ENCODE peak calls at places on chromosomes 13 and 19, in nine cellular contexts. R is upper lobe of left lung, X is HCT116, A is A549, V is IMR-90, H is GM12878, S is NB4, E is gastrocnemius medialis, T is tibial nerve. Q is an unnamed sample.

GRCh38 chr19:9362905-9363304 is at the start of gene ZNF177:
- DNase-seq in T (no peak), R (peak; percentile 68), E (no peak), A (no peak), H (no peak), S (peak; percentile 75), X (no peak), V (no peak), Q (peak; percentile 8)

GRCh38 chr13:51524846-51525566 is 59.3 kb upstream of the WDFY2 start:
- DNase-seq in E (no peak), X (no peak), A (no peak), H (no peak), T (no peak), R (no peak), S (no peak), V (peak; percentile 90), Q (no peak)

GRCh38 chr19:1774999-1775772 is 21.9 kb downstream of the ONECUT3 start:
- DNase-seq in E (no peak), H (no peak), R (no peak), T (no peak), A (no peak), X (no peak), S (no peak), V (no peak), Q (no peak)

GRCh38 chr13:112587767-112588489 is at the start of gene TUBGCP3:
- DNase-seq in E (peak; percentile 61), A (peak; percentile 78), H (no peak), V (peak; percentile 78), S (peak; percentile 94), T (peak; percentile 58), R (peak; percentile 97), X (peak; percentile 54), Q (peak; percentile 95)

GRCh38 chr13:87671824-87672603 is 843 bp downstream of the SLITRK5 start:
- DNase-seq in R (peak; percentile 83), A (no peak), S (no peak), T (no peak), E (no peak), V (no peak), X (no peak), H (no peak), Q (no peak)

GRCh38 chr19:31179471-31179852 is 169.8 kb downstream of the TSHZ3 start:
- DNase-seq in H (no peak), A (no peak), V (no peak), E (no peak), R (no peak), S (no peak), T (no peak), X (no peak), Q (no peak)

GRCh38 chr13:65497265-65497664 is 1732.9 kb downstream of the PCDH9 start:
- DNase-seq in X (peak; percentile 6), H (no peak), V (peak; percentile 68), S (no peak), E (no peak), R (no peak), A (no peak), T (no peak), Q (peak; percentile 0)

GRCh38 chr13:92805766-92806165 is 420.8 kb upstream of the GPC6 start:
- DNase-seq in A (no peak), V (no peak), R (no peak), X (no peak), T (no peak), H (no peak), S (no peak), E (no peak), Q (no peak)

GRCh38 chr13:42001580-42001979 is 40.7 kb upstream of the VWA8 start:
- DNase-seq in T (no peak), S (no peak), E (no peak), A (no peak), H (no peak), X (no peak), V (peak; percentile 93), R (peak; percentile 37), Q (peak; percentile 27)

GRCh38 chr13:99604636-99605035 is 103.4 kb downstream of the TM9SF2 start:
- DNase-seq in A (no peak), E (no peak), H (no peak), X (no peak), T (no peak), V (no peak), R (no peak), S (no peak), Q (no peak)

GRCh38 chr13:99608345-99608744 is 107.1 kb downstream of the TM9SF2 start:
- DNase-seq in X (no peak), A (no peak), S (no peak), T (no peak), H (no peak), E (no peak), R (peak; percentile 24), V (no peak), Q (no peak)

GRCh38 chr13:99605417-99606321 is 104.4 kb downstream of the TM9SF2 start:
- DNase-seq in T (no peak), X (peak; percentile 16), E (peak; percentile 20), S (peak; percentile 69), V (no peak), H (no peak), R (peak; percentile 45), A (peak; percentile 54), Q (peak; percentile 65)

GRCh38 chr13:99610702-99611289 is 109.5 kb downstream of the TM9SF2 start:
- DNase-seq in X (no peak), V (no peak), E (no peak), A (no peak), T (no peak), R (no peak), S (peak; percentile 21), H (no peak), Q (no peak)

DNA sequence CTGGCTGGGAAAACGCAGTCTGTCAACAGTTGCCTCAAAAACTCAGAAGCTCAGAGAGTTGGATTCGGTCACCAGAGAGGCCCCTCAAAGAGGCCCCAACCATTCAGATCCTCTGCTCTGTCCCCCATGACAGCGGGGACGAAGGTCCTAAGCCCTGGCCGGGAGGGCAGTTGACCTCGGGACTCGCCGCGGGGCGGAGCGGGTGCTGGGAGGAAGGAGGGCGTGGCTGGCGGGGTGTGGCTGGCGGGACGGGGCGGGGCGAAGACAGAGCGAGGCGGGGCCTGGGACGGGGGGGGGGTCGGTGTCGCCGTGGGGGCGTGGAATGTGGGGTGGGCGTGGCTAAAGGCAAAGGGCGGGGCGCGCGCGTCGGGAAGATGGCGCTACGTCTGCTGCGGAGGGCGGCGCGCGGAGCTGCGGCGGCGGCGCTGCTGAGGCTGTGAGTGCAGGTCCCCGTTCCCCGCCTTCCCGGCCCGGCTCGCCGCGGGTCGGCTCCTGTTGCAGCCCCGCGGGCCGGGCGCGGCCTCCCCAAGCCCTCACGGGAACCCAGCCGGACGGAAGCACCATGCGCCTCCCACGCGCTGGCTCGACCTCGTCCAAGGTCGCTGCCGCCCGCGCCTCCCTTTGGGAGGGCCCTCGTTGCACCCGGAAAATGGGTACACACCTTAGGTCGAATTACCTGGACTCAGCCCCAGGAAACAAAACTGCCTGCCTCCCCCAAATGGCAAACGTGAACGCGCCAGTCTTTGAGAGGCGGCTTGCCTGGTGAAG is 105.2 kb downstream of the TM9SF2 start:
- DNase-seq in T (peak; percentile 79), S (peak; percentile 94), E (peak; percentile 85), X (peak; percentile 43), R (peak; percentile 98), V (peak; percentile 71), H (no peak), A (peak; percentile 50), Q (peak; percentile 93)
- TF ChIP-seq POLR2A in T (peak; percentile 78), S (peak; percentile 94), E (peak; percentile 73), X (peak; percentile 71), R (peak; percentile 83), V (no peak), H (peak; percentile 94), A (peak; percentile 87), Q (peak; percentile 82)

GRCh38 chr13:80199585-80200292 is 141.2 kb downstream of the SPRY2 start:
- DNase-seq in R (no peak), V (no peak), X (no peak), E (no peak), A (no peak), H (no peak), T (no peak), S (no peak), Q (no peak)
- TF ChIP-seq POLR2A in R (no peak), V (no peak), X (no peak), E (no peak), A (no peak), H (no peak), T (no peak), S (no peak), Q (no peak)

GRCh38 chr19:45094158-45094557 is 1.2 kb downstream of the PPP1R37 start:
- DNase-seq in V (no peak), T (no peak), E (no peak), A (no peak), H (no peak), R (no peak), X (no peak), S (no peak), Q (no peak)

GRCh38 chr19:45090034-45090433 is 2.9 kb upstream of the PPP1R37 start:
- DNase-seq in R (peak; percentile 62), T (no peak), A (no peak), X (no peak), E (no peak), H (no peak), S (no peak), V (no peak), Q (no peak)

GRCh38 chr19:45092747-45093678 is at the start of gene PPP1R37:
- DNase-seq in X (peak; percentile 98), T (peak; percentile 79), E (peak; percentile 91), H (peak; percentile 77), R (peak; percentile 96), A (peak; percentile 100), S (peak; percentile 88), V (peak; percentile 97), Q (peak; percentile 83)

GRCh38 chr19:45090598-45090997 is 2.4 kb upstream of the PPP1R37 start:
- DNase-seq in E (no peak), A (no peak), X (no peak), V (no peak), R (no peak), T (no peak), H (no peak), S (no peak), Q (no peak)

DNA sequence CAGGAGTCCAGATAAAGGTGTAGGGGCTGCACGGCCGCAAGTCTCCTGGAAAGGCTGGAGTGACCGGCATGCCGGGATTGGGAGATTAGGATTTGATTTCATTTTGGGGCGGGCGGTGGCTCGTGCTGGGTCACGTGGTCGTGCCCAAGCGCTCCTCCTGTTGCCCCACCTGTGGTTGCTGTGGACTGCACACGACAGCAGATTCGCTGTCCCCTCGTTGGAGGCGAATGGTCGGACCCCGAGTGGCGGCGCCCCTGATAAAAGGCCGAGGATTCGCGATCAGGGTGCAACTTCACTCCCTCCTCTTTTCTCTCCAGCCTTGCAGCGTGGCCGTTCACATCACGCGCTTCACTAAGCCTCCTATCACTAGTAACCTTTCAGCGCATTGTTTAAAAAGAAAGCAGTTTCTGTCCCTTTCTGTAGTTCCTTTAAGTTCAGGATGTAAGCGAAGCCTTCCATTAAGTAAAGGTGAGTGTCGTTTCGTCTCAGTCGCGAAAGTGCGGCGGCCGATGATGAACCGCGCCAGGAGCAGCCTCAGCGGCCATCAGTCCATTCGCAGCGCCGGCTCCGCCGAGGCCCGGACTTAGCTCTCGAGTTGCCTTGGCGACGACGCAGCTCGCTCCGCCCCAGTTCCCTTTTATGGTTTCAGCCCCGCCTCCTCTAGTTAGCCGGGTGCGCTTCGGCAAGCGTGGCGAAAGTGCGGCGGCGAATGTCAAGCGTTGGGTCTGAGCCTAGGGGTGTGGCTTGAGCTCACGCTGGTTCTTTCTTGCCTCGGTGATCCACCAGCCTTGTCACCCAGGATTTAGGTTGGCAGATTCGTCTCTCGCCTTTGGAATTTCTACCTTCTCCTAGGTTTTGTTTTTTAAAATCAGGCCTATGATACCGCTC is 1.7 kb upstream of the PPP1R37 start:
- DNase-seq in S (no peak), R (peak; percentile 98), T (peak; percentile 96), E (peak; percentile 97), V (peak; percentile 99), H (peak; percentile 89), A (peak; percentile 99), X (peak; percentile 99), Q (peak; percentile 73)
- TF ChIP-seq POLR2A in S (no peak), R (peak; percentile 64), T (peak; percentile 44), E (peak; percentile 55), V (no peak), H (peak; percentile 90), A (no peak), X (no peak), Q (peak; percentile 22)

GRCh38 chr19:14409157-14410053 is 9.7 kb downstream of the DDX39A start:
- DNase-seq in E (no peak), X (no peak), V (no peak), H (no peak), R (peak; percentile 80), S (no peak), T (no peak), A (no peak), Q (no peak)
- TF ChIP-seq POLR2A in E (no peak), X (no peak), V (no peak), H (peak; percentile 61), R (no peak), S (peak; percentile 26), T (no peak), A (no peak), Q (no peak)